ENCODE peak calls at places on chromosomes 16 and 17, in five cellular contexts. U is NCI-H2227 treated with DMSO at 0.1 percent for 48 hours, F is hypothalamus, G is NCI-H1105, W is NCI-H460. J is an unnamed sample.

GRCh38 chr17:17837380-17837821 is 615 bp upstream of the SREBF1 start:
- DNase-seq in U (no peak), F (no peak), G (no peak), W (peak; percentile 76), J (no peak)

GRCh38 chr16:25553711-25554436 is 137.9 kb upstream of the HS3ST4 start:
- DNase-seq in U (no peak), F (no peak), G (no peak), W (no peak), J (no peak)

GRCh38 chr16:27222499-27223225 is 19.3 kb downstream of the KDM8 start:
- DNase-seq in U (peak; percentile 51), F (no peak), G (no peak), W (no peak), J (peak; percentile 69)

GRCh38 chr17:33667671-33668070 is 374.6 kb upstream of the ASIC2 start:
- DNase-seq in U (no peak), F (no peak), G (no peak), W (no peak), J (no peak)

GRCh38 chr17:1746975-1747543 is 4.4 kb downstream of the SERPINF2 start:
- DNase-seq in U (no peak), F (no peak), G (no peak), W (no peak), J (peak; percentile 83)

GRCh38 chr16:9055661-9056060 is 35.8 kb upstream of the HAPSTR1 start:
- DNase-seq in U (no peak), F (no peak), G (no peak), W (no peak), J (no peak)

GRCh38 chr16:80299416-80299815 is 241.4 kb upstream of the DYNLRB2 start:
- DNase-seq in U (no peak), F (no peak), G (no peak), W (no peak), J (no peak)

GRCh38 chr17:49843774-49844350 is 4.0 kb downstream of the TAC4 start:
- DNase-seq in U (no peak), F (no peak), G (no peak), W (peak; percentile 7), J (no peak)

GRCh38 chr17:72618018-72618509 is 474.4 kb downstream of the SLC39A11 start:
- DNase-seq in U (peak; percentile 56), F (no peak), G (no peak), W (no peak), J (peak; percentile 69)

GRCh38 chr17:13405807-13406206 is 195.9 kb downstream of the HS3ST3A1 start:
- DNase-seq in U (no peak), F (no peak), G (no peak), W (no peak), J (no peak)

GRCh38 chr17:36592316-36592710 is 634 bp downstream of the DHRS11 start:
- DNase-seq in U (no peak), F (no peak), G (peak; percentile 10), W (no peak), J (no peak)

GRCh38 chr17:45688820-45689219 is 95.3 kb upstream of the CRHR1 start:
- DNase-seq in U (no peak), F (no peak), G (no peak), W (no peak), J (no peak)